ENCODE peak calls at places on chromosome 10, in five cellular contexts. A is activated CD4-positive, alpha-beta T cell treated with anti-CD3 and anti-CD28 coated beads for 48 hours; J is Caki2; F is esophagus squamous epithelium; I is activated T-cell treated with anti-CD3 and anti-CD28 coated beads for 48 hours. H is an unnamed sample.

GRCh38 chr10:92011560-92012214 is 88.1 kb downstream of the BTAF1 start:
- DNase-seq in A (no peak), J (peak; percentile 65), F (no peak), I (no peak), H (no peak)

GRCh38 chr10:97608991-97609561 is 19.6 kb downstream of the C10orf62 start:
- DNase-seq in A (no peak), J (no peak), F (no peak), I (no peak), H (no peak)

GRCh38 chr10:12321641-12322040 is 27.7 kb upstream of the CAMK1D start:
- DNase-seq in A (no peak), J (no peak), F (no peak), I (no peak), H (no peak)

GRCh38 chr10:123380491-123381085 is 226.4 kb downstream of the BUB3 start:
- DNase-seq in A (no peak), J (peak; percentile 10), F (no peak), I (no peak), H (no peak)

GRCh38 chr10:96133135-96133534 is 3.0 kb downstream of the ZNF518A start:
- DNase-seq in A (no peak), J (no peak), F (no peak), I (no peak), H (no peak)

GRCh38 chr10:50567384-50567783 is 56.4 kb downstream of the SGMS1 start:
- DNase-seq in A (no peak), J (no peak), F (no peak), I (no peak), H (no peak)

GRCh38 chr10:12727832-12728215 is 273.7 kb downstream of the CCDC3 start:
- DNase-seq in A (no peak), J (peak; percentile 68), F (no peak), I (no peak), H (no peak)

GRCh38 chr10:61919646-61920215 is 18.2 kb downstream of the ARID5B start:
- DNase-seq in A (no peak), J (no peak), F (no peak), I (no peak), H (no peak)

GRCh38 chr10:72744566-72744965 is 52.6 kb downstream of the MCU start:
- DNase-seq in A (no peak), J (no peak), F (no peak), I (no peak), H (no peak)

GRCh38 chr10:86690657-86691084 is 22.4 kb downstream of the LDB3 start:
- DNase-seq in A (no peak), J (no peak), F (no peak), I (no peak), H (no peak)

GRCh38 chr10:97673736-97674525 is 13.1 kb downstream of the AVPI1 start:
- DNase-seq in A (peak; percentile 60), J (peak; percentile 53), F (no peak), I (peak; percentile 13), H (no peak)

GRCh38 chr10:51965451-51965850 is 266.1 kb upstream of the CSTF2T start:
- DNase-seq in A (no peak), J (no peak), F (no peak), I (no peak), H (no peak)

GRCh38 chr10:59006511-59007306 is 169.7 kb upstream of the PHYHIPL start:
- DNase-seq in A (no peak), J (peak; percentile 68), F (no peak), I (no peak), H (no peak)

GRCh38 chr10:38025283-38025682 is 14.8 kb downstream of the ZNF33A start:
- DNase-seq in A (no peak), J (no peak), F (no peak), I (no peak), H (no peak)

GRCh38 chr10:43233601-43234430 is 33.0 kb downstream of the RASGEF1A start:
- DNase-seq in A (peak; percentile 1), J (no peak), F (no peak), I (no peak), H (no peak)

GRCh38 chr10:26437637-26438461 is at the start of gene APBB1IP:
- DNase-seq in A (peak; percentile 62), J (peak; percentile 78), F (peak; percentile 39), I (peak; percentile 49), H (no peak)

GRCh38 chr10:72692897-72693598 is 1.1 kb downstream of the MCU start:
- DNase-seq in A (no peak), J (peak; percentile 43), F (no peak), I (no peak), H (no peak)

GRCh38 chr10:61588770-61589211 is 73.9 kb upstream of the CABCOCO1 start:
- DNase-seq in A (no peak), J (peak; percentile 26), F (no peak), I (no peak), H (no peak)

GRCh38 chr10:48599830-48600134 is 5.1 kb downstream of the ARHGAP22 start:
- DNase-seq in A (no peak), J (no peak), F (no peak), I (no peak), H (no peak)

GRCh38 chr10:132807621-132808049 is 21.7 kb upstream of the NKX6-2 start:
- DNase-seq in A (no peak), J (no peak), F (no peak), I (no peak), H (no peak)

GRCh38 chr10:90742189-90742588 is 115.7 kb downstream of the HTR7 start:
- DNase-seq in A (no peak), J (no peak), F (no peak), I (no peak), H (no peak)